ENCODE peak calls at places on chromosomes 5 and 9, in eight cellular contexts. O is hypothalamus; L is neural crest cell; W is BE2C; E is NCI-H1436 treated with DMSO at 0.1 percent for 48 hours; M is activated CD4-positive, alpha-beta T cell treated with anti-CD3 and anti-CD28 coated beads for 36 hours; A is brain microvascular endothelial cell; F is stromal cell of bone marrow. P is an unnamed sample.

GRCh38 chr5:81825237-81825636 is 74.3 kb upstream of the SSBP2 start:
- DNase-seq in A (peak), O (no peak), E (peak), F (peak), L (no peak), W (peak), M (no peak), P (peak)

GRCh38 chr9:28093141-28093540 is 519.9 kb upstream of the C9orf72 start:
- DNase-seq in E (peak), W (no peak), M (no peak), L (no peak), F (no peak), A (no peak), O (no peak), P (no peak)

GRCh38 chr9:93680445-93681315 is 104.3 kb downstream of the PHF2 start:
- DNase-seq in O (no peak), L (peak), F (no peak), W (no peak), M (peak), A (no peak), E (no peak), P (no peak)

GRCh38 chr5:52774005-52774410 is 13.7 kb upstream of the ITGA1 start:
- DNase-seq in M (no peak), F (no peak), O (no peak), E (no peak), L (no peak), A (no peak), W (no peak), P (no peak)

GRCh38 chr5:97142521-97143254 is at the start of gene LIX1:
- DNase-seq in O (peak), A (peak), W (peak), L (peak), M (peak), F (no peak), E (peak), P (peak)

GRCh38 chr9:115118471-115119156 is 657 bp upstream of the TNC start:
- DNase-seq in F (peak), W (no peak), E (no peak), O (no peak), L (peak), A (peak), M (peak), P (peak)

GRCh38 chr9:85117831-85118230 is 448.3 kb downstream of the NTRK2 start:
- DNase-seq in F (no peak), L (no peak), W (no peak), A (no peak), E (no peak), O (no peak), M (no peak), P (no peak)

GRCh38 chr5:1540831-1541661 is 17.3 kb upstream of the LPCAT1 start:
- DNase-seq in A (no peak), M (no peak), F (no peak), O (no peak), E (no peak), W (no peak), L (no peak), P (peak)

GRCh38 chr9:8078641-8079140 is 279.1 kb upstream of the DMAC1 start:
- DNase-seq in A (no peak), M (no peak), W (no peak), F (no peak), O (no peak), L (no peak), E (no peak), P (peak)

GRCh38 chr5:176412517-176413254 is 3.7 kb downstream of the CLTB start:
- DNase-seq in W (no peak), A (no peak), L (no peak), F (no peak), M (no peak), E (no peak), O (no peak), P (no peak)

GRCh38 chr5:54049963-54050362 is 260.4 kb downstream of the ARL15 start:
- DNase-seq in W (no peak), E (no peak), A (no peak), L (no peak), O (no peak), M (no peak), F (no peak), P (no peak)

GRCh38 chr5:52817818-52818217 is 30.1 kb downstream of the ITGA1 start:
- DNase-seq in W (no peak), F (no peak), L (no peak), M (no peak), A (no peak), O (no peak), E (no peak), P (no peak)

GRCh38 chr5:157215143-157215825 is 34.6 kb downstream of the ITK start:
- DNase-seq in E (no peak), W (no peak), A (no peak), M (peak), F (no peak), L (no peak), O (no peak), P (no peak)

GRCh38 chr5:143396353-143396940 is 7.0 kb downstream of the NR3C1 start:
- DNase-seq in A (no peak), F (no peak), O (no peak), L (no peak), W (no peak), E (no peak), M (no peak), P (no peak)

GRCh38 chr9:134317431-134318414 is 8.5 kb upstream of the RXRA start:
- DNase-seq in M (no peak), W (no peak), L (no peak), O (no peak), A (no peak), F (no peak), E (no peak), P (peak)

GRCh38 chr9:135985889-135986288 is 24.7 kb upstream of the UBAC1 start:
- DNase-seq in M (no peak), F (no peak), E (no peak), A (no peak), L (no peak), O (no peak), W (no peak), P (no peak)

GRCh38 chr9:100394819-100395218 is 32.1 kb upstream of the MSANTD3 start:
- DNase-seq in W (no peak), E (no peak), F (no peak), L (no peak), A (no peak), O (no peak), M (no peak), P (peak)

GRCh38 chr5:116532762-116533525 is 41.7 kb downstream of the SEMA6A start:
- DNase-seq in A (no peak), M (no peak), E (peak), O (no peak), W (no peak), F (no peak), L (no peak), P (no peak)

GRCh38 chr9:116193636-116194035 is 40.0 kb downstream of the PAPPA start:
- DNase-seq in L (no peak), A (peak), O (no peak), M (no peak), W (no peak), E (no peak), F (peak), P (peak)

GRCh38 chr9:126301985-126302603 is 24.5 kb upstream of the MVB12B start:
- DNase-seq in F (peak), A (peak), E (no peak), O (no peak), M (peak), L (peak), W (peak), P (peak)

GRCh38 chr5:14064841-14065240 is 78.3 kb upstream of the TRIO start:
- DNase-seq in E (no peak), O (no peak), F (no peak), A (peak), L (no peak), M (no peak), W (no peak), P (no peak)

GRCh38 chr9:93184439-93185221 is 691 bp downstream of the WNK2 start:
- DNase-seq in W (no peak), M (peak), O (no peak), E (no peak), L (no peak), A (no peak), F (no peak), P (peak)

GRCh38 chr5:73214921-73215490 is 42.0 kb downstream of the TMEM174 start:
- DNase-seq in L (no peak), A (no peak), O (no peak), F (no peak), E (no peak), M (no peak), W (no peak), P (no peak)